ENCODE peak calls at places on chromosomes 2 and 18, in eight cellular contexts. One of them, this sample, is unnamed.

GRCh38 chr2:45990131-45990530 is 307.1 kb upstream of the EPAS1 start:
- DNase-seq in stomach: no peak
- DNase-seq in spleen: no peak
- DNase-seq in NT2/D1: no peak
- DNase-seq in upper lobe of left lung: no peak
- DNase-seq in CD4-positive, alpha-beta memory T cell: no peak
- DNase-seq in left ventricle myocardium inferior: no peak
- DNase-seq in PC-3: no peak
- DNase-seq in this sample: no peak

GRCh38 chr2:222568866-222569265 is 87.0 kb downstream of the FARSB start:
- DNase-seq in spleen: no peak
- DNase-seq in CD4-positive, alpha-beta memory T cell: no peak
- DNase-seq in upper lobe of left lung: no peak
- DNase-seq in PC-3: peak; percentile 78
- DNase-seq in left ventricle myocardium inferior: peak; percentile 34
- DNase-seq in NT2/D1: no peak
- DNase-seq in stomach: no peak
- DNase-seq in this sample: no peak

GRCh38 chr2:40041983-40042382 is 262.9 kb upstream of the THUMPD2 start:
- DNase-seq in NT2/D1: no peak
- DNase-seq in PC-3: peak; percentile 54
- DNase-seq in left ventricle myocardium inferior: no peak
- DNase-seq in upper lobe of left lung: no peak
- DNase-seq in stomach: no peak
- DNase-seq in spleen: no peak
- DNase-seq in CD4-positive, alpha-beta memory T cell: no peak
- DNase-seq in this sample: no peak

GRCh38 chr18:76213996-76214395 is 281.0 kb downstream of the ZNF516 start:
- DNase-seq in PC-3: no peak
- DNase-seq in left ventricle myocardium inferior: no peak
- DNase-seq in NT2/D1: no peak
- DNase-seq in stomach: no peak
- DNase-seq in upper lobe of left lung: no peak
- DNase-seq in spleen: no peak
- DNase-seq in CD4-positive, alpha-beta memory T cell: no peak
- DNase-seq in this sample: no peak

GRCh38 chr18:55353806-55354205 is 234.2 kb downstream of the TCF4 start:
- DNase-seq in left ventricle myocardium inferior: no peak
- DNase-seq in CD4-positive, alpha-beta memory T cell: no peak
- DNase-seq in upper lobe of left lung: no peak
- DNase-seq in spleen: no peak
- DNase-seq in PC-3: no peak
- DNase-seq in stomach: no peak
- DNase-seq in NT2/D1: no peak
- DNase-seq in this sample: no peak

GRCh38 chr2:240371461-240372000 is 63.9 kb upstream of the GPC1 start:
- DNase-seq in PC-3: no peak
- DNase-seq in upper lobe of left lung: peak; percentile 77
- DNase-seq in NT2/D1: no peak
- DNase-seq in stomach: no peak
- DNase-seq in CD4-positive, alpha-beta memory T cell: no peak
- DNase-seq in spleen: no peak
- DNase-seq in left ventricle myocardium inferior: no peak
- DNase-seq in this sample: no peak

GRCh38 chr2:20350105-20350712 is 435 bp downstream of the PUM2 start:
- DNase-seq in left ventricle myocardium inferior: peak; percentile 44
- DNase-seq in CD4-positive, alpha-beta memory T cell: peak; percentile 61
- DNase-seq in PC-3: peak; percentile 32
- DNase-seq in upper lobe of left lung: peak; percentile 93
- DNase-seq in stomach: peak; percentile 37
- DNase-seq in NT2/D1: peak; percentile 44
- DNase-seq in spleen: peak; percentile 93
- DNase-seq in this sample: no peak

GRCh38 chr2:111986116-111986900 is 68.8 kb upstream of the TMEM87B start:
- DNase-seq in left ventricle myocardium inferior: no peak
- DNase-seq in PC-3: no peak
- DNase-seq in stomach: no peak
- DNase-seq in spleen: no peak
- DNase-seq in NT2/D1: peak; percentile 36
- DNase-seq in upper lobe of left lung: no peak
- DNase-seq in CD4-positive, alpha-beta memory T cell: no peak
- DNase-seq in this sample: no peak

GRCh38 chr2:47043142-47043890 is 111.8 kb downstream of the STPG4 start:
- DNase-seq in stomach: no peak
- DNase-seq in left ventricle myocardium inferior: peak; percentile 61
- DNase-seq in upper lobe of left lung: no peak
- DNase-seq in spleen: peak; percentile 82
- DNase-seq in PC-3: peak; percentile 98
- DNase-seq in NT2/D1: no peak
- DNase-seq in CD4-positive, alpha-beta memory T cell: no peak
- DNase-seq in this sample: peak; percentile 88

GRCh38 chr2:120224256-120224655 is 1.1 kb upstream of the TMEM185B start:
- DNase-seq in left ventricle myocardium inferior: no peak
- DNase-seq in spleen: peak; percentile 83
- DNase-seq in PC-3: no peak
- DNase-seq in upper lobe of left lung: no peak
- DNase-seq in NT2/D1: no peak
- DNase-seq in stomach: no peak
- DNase-seq in CD4-positive, alpha-beta memory T cell: no peak
- DNase-seq in this sample: peak; percentile 62

GRCh38 chr2:39725401-39725800 is 53.7 kb downstream of the THUMPD2 start:
- DNase-seq in CD4-positive, alpha-beta memory T cell: no peak
- DNase-seq in upper lobe of left lung: no peak
- DNase-seq in left ventricle myocardium inferior: no peak
- DNase-seq in PC-3: peak; percentile 50
- DNase-seq in NT2/D1: no peak
- DNase-seq in spleen: no peak
- DNase-seq in stomach: no peak
- DNase-seq in this sample: no peak

GRCh38 chr2:142140434-142140845 is 9.6 kb upstream of the LRP1B start:
- DNase-seq in spleen: no peak
- DNase-seq in stomach: no peak
- DNase-seq in upper lobe of left lung: no peak
- DNase-seq in NT2/D1: peak; percentile 2
- DNase-seq in PC-3: peak; percentile 65
- DNase-seq in CD4-positive, alpha-beta memory T cell: no peak
- DNase-seq in left ventricle myocardium inferior: no peak
- DNase-seq in this sample: no peak

GRCh38 chr2:54859416-54859815 is 136.0 kb downstream of the EML6 start:
- DNase-seq in PC-3: no peak
- DNase-seq in NT2/D1: no peak
- DNase-seq in upper lobe of left lung: no peak
- DNase-seq in left ventricle myocardium inferior: no peak
- DNase-seq in stomach: no peak
- DNase-seq in CD4-positive, alpha-beta memory T cell: no peak
- DNase-seq in spleen: no peak
- DNase-seq in this sample: no peak

GRCh38 chr2:79001285-79001684 is 24.2 kb upstream of the REG3G start:
- DNase-seq in CD4-positive, alpha-beta memory T cell: no peak
- DNase-seq in upper lobe of left lung: no peak
- DNase-seq in PC-3: no peak
- DNase-seq in left ventricle myocardium inferior: no peak
- DNase-seq in spleen: no peak
- DNase-seq in stomach: no peak
- DNase-seq in NT2/D1: no peak
- DNase-seq in this sample: no peak

GRCh38 chr18:51668101-51668500 is 470.6 kb upstream of the MEX3C start:
- DNase-seq in CD4-positive, alpha-beta memory T cell: no peak
- DNase-seq in PC-3: peak; percentile 51
- DNase-seq in stomach: peak; percentile 67
- DNase-seq in spleen: no peak
- DNase-seq in NT2/D1: peak; percentile 35
- DNase-seq in upper lobe of left lung: no peak
- DNase-seq in left ventricle myocardium inferior: peak; percentile 19
- DNase-seq in this sample: no peak

GRCh38 chr18:29154196-29154757 is 977.3 kb upstream of the CDH2 start:
- DNase-seq in PC-3: no peak
- DNase-seq in left ventricle myocardium inferior: no peak
- DNase-seq in spleen: no peak
- DNase-seq in CD4-positive, alpha-beta memory T cell: no peak
- DNase-seq in upper lobe of left lung: no peak
- DNase-seq in stomach: no peak
- DNase-seq in NT2/D1: no peak
- DNase-seq in this sample: no peak

GRCh38 chr2:219378167-219378851 is 9.4 kb downstream of the DNPEP start:
- DNase-seq in upper lobe of left lung: no peak
- DNase-seq in PC-3: no peak
- DNase-seq in left ventricle myocardium inferior: no peak
- DNase-seq in stomach: no peak
- DNase-seq in CD4-positive, alpha-beta memory T cell: no peak
- DNase-seq in NT2/D1: no peak
- DNase-seq in spleen: no peak
- DNase-seq in this sample: no peak
- H3K36me3 ChIP-seq in upper lobe of left lung: peaks cover 5% of the 10 kb centered on the region
- H3K36me3 ChIP-seq in PC-3: peaks cover 14% of the 10 kb centered on the region
- H3K36me3 ChIP-seq in left ventricle myocardium inferior: peaks cover 53% of the 10 kb centered on the region
- H3K36me3 ChIP-seq in stomach: peaks cover 88% of the 10 kb centered on the region
- H3K36me3 ChIP-seq in CD4-positive, alpha-beta memory T cell: peaks cover 41% of the 10 kb centered on the region
- H3K36me3 ChIP-seq in NT2/D1: peaks cover 52% of the 10 kb centered on the region
- H3K36me3 ChIP-seq in spleen: peaks cover 51% of the 10 kb centered on the region
- H3K36me3 ChIP-seq in this sample: peaks cover 60% of the 10 kb centered on the region

DNA sequence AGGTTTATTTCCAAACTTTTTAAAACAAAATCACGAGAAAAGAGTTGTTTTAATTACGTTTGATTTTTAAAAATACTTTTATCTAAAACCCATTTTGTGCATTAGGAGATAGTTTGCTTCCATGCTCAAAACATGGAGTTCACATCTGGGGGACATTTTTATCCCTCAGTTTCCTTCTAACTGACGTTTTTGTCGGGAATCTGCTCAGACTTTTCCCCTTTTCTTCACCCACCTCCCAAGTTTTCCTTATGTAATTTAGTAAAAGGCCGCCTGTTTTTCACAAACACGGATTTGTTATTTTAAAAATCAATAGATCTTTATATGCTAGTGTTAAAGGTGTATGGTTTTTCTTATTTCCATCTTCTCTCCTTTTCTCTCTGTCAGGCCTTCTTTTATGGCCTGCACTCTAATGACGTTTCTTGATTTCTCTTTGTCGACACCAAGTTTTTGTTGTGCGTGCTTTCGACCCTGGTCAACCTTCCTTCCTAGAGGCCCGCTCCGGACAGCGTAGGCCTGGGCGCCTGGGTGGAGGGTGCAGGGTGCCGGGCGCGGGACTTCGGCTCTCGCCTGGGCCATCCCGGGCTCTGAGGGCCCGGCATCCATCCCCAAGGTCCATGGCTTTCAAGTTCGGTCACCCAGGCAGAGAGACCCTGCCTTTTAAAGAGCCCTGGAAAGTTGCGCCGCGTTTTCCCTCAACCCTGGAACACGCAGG is 3.9 kb upstream of the SATB2 start:
- DNase-seq in PC-3: no peak
- DNase-seq in upper lobe of left lung: peak; percentile 40
- DNase-seq in NT2/D1: no peak
- DNase-seq in stomach: no peak
- DNase-seq in left ventricle myocardium inferior: no peak
- DNase-seq in CD4-positive, alpha-beta memory T cell: no peak
- DNase-seq in spleen: peak; percentile 58
- DNase-seq in this sample: no peak
- H3K4me3 ChIP-seq in PC-3: peak overlapping the region; percentile 79
- H3K4me3 ChIP-seq in upper lobe of left lung: no peak overlapping the region
- H3K4me3 ChIP-seq in NT2/D1: peak overlapping the region; percentile 59
- H3K4me3 ChIP-seq in stomach: no peak overlapping the region
- H3K4me3 ChIP-seq in left ventricle myocardium inferior: no peak overlapping the region
- H3K4me3 ChIP-seq in CD4-positive, alpha-beta memory T cell: no peak overlapping the region
- H3K4me3 ChIP-seq in spleen: no peak overlapping the region
- H3K4me3 ChIP-seq in this sample: no peak overlapping the region

DNA sequence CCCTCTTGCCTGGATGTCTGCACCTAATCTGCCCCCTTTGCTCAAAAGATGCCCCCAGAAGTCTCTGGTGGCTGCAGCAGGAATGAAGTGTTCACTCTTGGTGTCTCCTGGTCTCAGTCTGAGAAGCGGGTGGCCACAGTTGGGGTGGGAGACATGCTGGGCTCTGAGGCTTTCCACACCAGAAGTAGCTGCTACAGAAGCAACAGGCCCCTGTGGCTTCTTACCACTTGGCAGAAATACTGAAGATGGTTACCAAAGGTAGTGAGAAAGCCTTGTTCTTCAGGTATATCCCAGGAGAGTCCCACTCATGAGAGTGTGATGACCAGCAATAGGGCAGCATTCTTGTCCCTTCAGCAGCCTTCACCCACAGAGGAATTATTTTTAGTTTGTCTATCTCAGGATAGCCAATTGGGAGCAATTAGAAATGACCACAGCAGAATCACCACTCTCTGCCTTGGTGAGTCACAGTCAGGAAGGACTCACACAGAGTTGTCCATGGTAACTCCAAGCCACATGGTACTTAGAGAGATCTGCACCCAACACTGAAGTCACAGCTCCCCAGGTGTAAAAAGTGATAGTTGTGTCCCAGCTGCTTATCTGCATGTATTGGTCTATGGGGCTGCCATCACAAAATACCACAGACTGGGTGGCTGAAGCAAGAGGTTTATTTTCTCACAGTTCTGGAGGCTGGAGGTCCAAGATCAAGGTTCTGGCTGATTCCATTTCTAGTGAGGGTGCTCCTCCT is 169.8 kb upstream of the ID2 start:
- DNase-seq in CD4-positive, alpha-beta memory T cell: no peak
- DNase-seq in stomach: no peak
- DNase-seq in PC-3: peak; percentile 16
- DNase-seq in spleen: peak; percentile 46
- DNase-seq in upper lobe of left lung: no peak
- DNase-seq in NT2/D1: no peak
- DNase-seq in left ventricle myocardium inferior: no peak
- DNase-seq in this sample: no peak
- H3K36me3 ChIP-seq in CD4-positive, alpha-beta memory T cell: no peaks in the 10 kb centered on the region
- H3K36me3 ChIP-seq in stomach: no peaks in the 10 kb centered on the region
- H3K36me3 ChIP-seq in PC-3: no peaks in the 10 kb centered on the region
- H3K36me3 ChIP-seq in spleen: no peaks in the 10 kb centered on the region
- H3K36me3 ChIP-seq in upper lobe of left lung: no peaks in the 10 kb centered on the region
- H3K36me3 ChIP-seq in NT2/D1: no peaks in the 10 kb centered on the region
- H3K36me3 ChIP-seq in left ventricle myocardium inferior: no peaks in the 10 kb centered on the region
- H3K36me3 ChIP-seq in this sample: peaks cover 5% of the 10 kb centered on the region

DNA sequence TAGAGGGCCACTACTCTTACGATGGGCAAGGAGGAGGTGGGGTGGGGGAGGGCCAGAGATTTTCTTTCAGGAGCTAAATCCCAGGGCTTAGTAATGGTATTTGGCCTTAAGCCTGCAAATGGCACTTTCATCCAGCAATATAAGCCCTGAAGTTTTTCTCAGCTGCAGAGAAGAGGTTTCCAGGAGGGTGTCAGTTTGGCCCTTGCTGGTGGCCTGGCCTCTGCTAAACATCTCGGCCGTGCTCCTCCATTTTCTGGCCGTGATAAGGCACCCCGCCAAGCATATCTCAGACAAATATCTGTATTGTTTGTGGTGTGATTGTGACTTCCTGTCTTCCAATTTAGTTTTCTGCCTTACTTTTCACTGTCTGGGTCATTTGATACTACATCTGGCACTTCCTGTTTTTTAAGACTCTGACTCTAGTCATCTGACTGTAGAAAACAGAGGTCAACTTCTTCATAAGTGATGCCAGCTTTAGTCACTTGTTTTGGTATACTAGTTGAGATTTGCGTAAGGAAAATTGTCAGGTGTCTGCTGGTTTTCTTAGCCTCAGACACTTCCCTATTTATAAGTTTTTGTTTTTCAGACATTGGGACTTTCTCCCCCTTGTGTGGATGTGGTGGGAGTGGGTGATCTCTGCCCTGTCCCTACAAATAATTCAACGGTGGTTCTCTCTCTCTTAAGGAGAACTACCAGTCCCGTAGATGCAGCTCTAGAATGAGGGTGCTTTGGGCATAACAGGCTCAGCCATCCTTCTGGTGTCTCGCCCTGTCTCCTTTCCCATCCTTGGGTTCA is 120.8 kb upstream of the CXCR4 start:
- DNase-seq in CD4-positive, alpha-beta memory T cell: peak; percentile 73
- DNase-seq in PC-3: peak; percentile 68
- DNase-seq in left ventricle myocardium inferior: no peak
- DNase-seq in NT2/D1: no peak
- DNase-seq in stomach: no peak
- DNase-seq in upper lobe of left lung: no peak
- DNase-seq in spleen: no peak
- DNase-seq in this sample: no peak
- H3K4me3 ChIP-seq in CD4-positive, alpha-beta memory T cell: no peak overlapping the region
- H3K4me3 ChIP-seq in PC-3: no peak overlapping the region
- H3K4me3 ChIP-seq in left ventricle myocardium inferior: no peak overlapping the region
- H3K4me3 ChIP-seq in NT2/D1: no peak overlapping the region
- H3K4me3 ChIP-seq in stomach: no peak overlapping the region
- H3K4me3 ChIP-seq in upper lobe of left lung: no peak overlapping the region
- H3K4me3 ChIP-seq in spleen: no peak overlapping the region
- H3K4me3 ChIP-seq in this sample: no peak overlapping the region

This sample was measured in tibial artery.